ENCODE peak calls at places on chromosomes 16 and 17, in five cellular contexts. X is Peyer's patch, W is PC-3, Q is GM06990, U is body of pancreas. V is an unnamed sample.

GRCh38 chr16:27520982-27521673 is 28.6 kb downstream of the GTF3C1 start:
- DNase-seq in X (no peak), W (no peak), Q (no peak), U (peak; percentile 10), V (no peak)

GRCh38 chr17:57662021-57662420 is 83.1 kb downstream of the CCDC182 start:
- DNase-seq in X (no peak), W (no peak), Q (no peak), U (no peak), V (no peak)

GRCh38 chr17:77420476-77420803 is 279.7 kb downstream of the SEC14L1 start:
- DNase-seq in X (no peak), W (no peak), Q (no peak), U (no peak), V (no peak)

GRCh38 chr16:46607529-46607928 is 13.7 kb downstream of the SHCBP1 start:
- DNase-seq in X (no peak), W (peak; percentile 57), Q (no peak), U (no peak), V (peak; percentile 55)

GRCh38 chr17:82380860-82381702 is 9.5 kb downstream of the UTS2R start:
- DNase-seq in X (no peak), W (peak; percentile 27), Q (no peak), U (no peak), V (no peak)

GRCh38 chr17:35708951-35709350 is 22.5 kb upstream of the RASL10B start:
- DNase-seq in X (no peak), W (no peak), Q (no peak), U (no peak), V (peak; percentile 12)

GRCh38 chr16:20515580-20516179 is 60.5 kb downstream of the ACSM2B start:
- DNase-seq in X (no peak), W (no peak), Q (no peak), U (no peak), V (no peak)

GRCh38 chr16:81489547-81490267 is 45.1 kb downstream of the CMIP start:
- DNase-seq in X (no peak), W (no peak), Q (no peak), U (no peak), V (peak; percentile 38)

GRCh38 chr16:2490190-2491105 is 15.5 kb downstream of the TBC1D24 start:
- DNase-seq in X (no peak), W (no peak), Q (no peak), U (no peak), V (no peak)

GRCh38 chr16:70370924-70371323 is 24.2 kb downstream of the DDX19A start:
- DNase-seq in X (no peak), W (no peak), Q (no peak), U (no peak), V (no peak)

GRCh38 chr16:81609323-81609892 is 164.8 kb downstream of the CMIP start:
- DNase-seq in X (peak; percentile 37), W (no peak), Q (no peak), U (no peak), V (no peak)

GRCh38 chr17:37650419-37651003 is 7.3 kb upstream of the DDX52 start:
- DNase-seq in X (no peak), W (peak; percentile 46), Q (no peak), U (peak; percentile 44), V (peak; percentile 31)

GRCh38 chr17:38886643-38887010 is 16.8 kb downstream of the LASP1 start:
- DNase-seq in X (peak; percentile 81), W (no peak), Q (no peak), U (no peak), V (no peak)

GRCh38 chr17:38885044-38885727 is 15.3 kb downstream of the LASP1 start:
- DNase-seq in X (peak; percentile 88), W (no peak), Q (no peak), U (peak; percentile 63), V (no peak)

GRCh38 chr17:38885728-38886642 is 16.1 kb downstream of the LASP1 start:
- DNase-seq in X (no peak), W (no peak), Q (no peak), U (no peak), V (no peak)

GRCh38 chr17:38881600-38882191 is 11.8 kb downstream of the LASP1 start:
- DNase-seq in X (no peak), W (no peak), Q (no peak), U (no peak), V (peak; percentile 23)

GRCh38 chr17:38883592-38884526 is 14.0 kb downstream of the LASP1 start:
- DNase-seq in X (no peak), W (no peak), Q (no peak), U (no peak), V (no peak)
- TF ChIP-seq CTCF in X (no peak), W (no peak), Q (no peak), U (no peak), V (no peak)

GRCh38 chr17:7132511-7133094 is 18.0 kb upstream of the ASGR2 start:
- DNase-seq in X (peak; percentile 39), W (no peak), Q (peak; percentile 80), U (peak; percentile 40), V (peak; percentile 91)

GRCh38 chr17:7136266-7136877 is 21.8 kb upstream of the ASGR2 start:
- DNase-seq in X (peak; percentile 79), W (peak; percentile 76), Q (no peak), U (peak; percentile 73), V (peak; percentile 84)

GRCh38 chr17:7130626-7131467 is 16.2 kb upstream of the ASGR2 start:
- DNase-seq in X (no peak), W (no peak), Q (no peak), U (peak; percentile 28), V (no peak)

GRCh38 chr17:7133424-7133823 is 18.8 kb upstream of the ASGR2 start:
- DNase-seq in X (peak; percentile 49), W (no peak), Q (peak; percentile 72), U (peak; percentile 52), V (peak; percentile 70)

DNA sequence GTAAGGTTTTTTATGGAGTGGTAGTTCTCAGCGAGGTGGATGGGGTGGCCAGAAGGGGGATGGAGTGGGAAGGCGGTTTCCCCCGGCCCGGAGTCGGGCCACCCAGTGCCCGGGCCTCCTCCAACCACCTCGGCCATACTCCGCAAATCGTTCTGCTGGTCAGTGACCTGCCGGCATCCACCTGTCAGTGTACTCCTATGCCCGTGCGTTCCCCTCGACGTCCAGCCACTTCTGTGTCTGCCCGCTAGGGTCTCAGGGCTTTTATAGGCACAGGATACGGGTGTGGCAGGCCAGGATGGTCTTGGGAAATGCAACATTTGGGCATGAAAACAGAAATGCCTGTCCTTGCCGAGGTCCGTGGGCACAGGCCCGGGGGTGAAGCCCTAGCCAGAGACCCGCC is 19.3 kb upstream of the ASGR2 start:
- DNase-seq in X (no peak), W (no peak), Q (no peak), U (no peak), V (no peak)
- H3K4me3 ChIP-seq in X (no peak overlapping the region), W (no peak overlapping the region), Q (no peak overlapping the region), U (no peak overlapping the region), V (no peak overlapping the region)

GRCh38 chr17:75260679-75261335 is 599 bp downstream of the GGA3 start:
- DNase-seq in X (no peak), W (peak; percentile 20), Q (no peak), U (no peak), V (peak; percentile 67)
- TF ChIP-seq CTCF in X (no peak), W (peak; percentile 19), Q (peak; percentile 27), U (no peak), V (no peak)

DNA sequence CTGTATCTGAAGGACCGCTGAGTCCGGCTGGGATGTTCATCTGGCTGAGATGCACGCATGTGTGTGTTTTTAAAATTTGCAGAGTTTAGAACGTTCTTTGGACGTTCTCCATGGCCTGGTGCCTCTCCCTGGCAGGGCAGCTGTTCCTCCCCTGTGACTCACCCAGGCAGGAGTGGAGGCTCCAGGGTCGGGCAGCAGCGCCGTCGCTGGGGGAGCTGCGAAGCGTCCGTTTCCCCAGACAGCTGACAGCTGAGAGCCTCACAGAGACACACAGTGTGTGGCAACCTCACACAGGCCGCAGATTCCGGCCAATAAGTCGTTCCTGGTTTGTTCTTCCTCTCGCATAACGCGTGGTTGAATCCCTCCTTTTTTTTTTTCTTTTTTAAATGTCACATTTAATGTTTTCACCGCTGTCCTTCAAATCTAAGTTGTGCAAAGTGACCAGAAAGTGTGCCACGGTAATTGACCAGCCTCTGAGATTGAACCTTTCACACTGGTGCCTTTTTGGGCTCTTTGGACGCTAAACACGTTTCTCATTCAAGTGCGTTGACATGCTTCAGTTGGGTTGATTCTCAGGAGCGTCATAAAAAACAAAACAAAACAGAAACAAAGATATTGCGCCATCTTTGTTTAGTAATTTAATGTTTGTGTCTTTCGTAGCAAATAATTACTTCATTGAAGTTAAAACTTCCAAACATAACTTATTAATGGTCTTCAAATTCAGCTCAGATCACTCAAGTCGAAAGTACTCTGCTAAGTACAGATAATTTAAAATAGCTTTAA is 80.4 kb downstream of the OR1D5 start:
- DNase-seq in X (no peak), W (no peak), Q (no peak), U (peak; percentile 64), V (no peak)
- H3K4me3 ChIP-seq in X (no peak overlapping the region), W (no peak overlapping the region), Q (no peak overlapping the region), U (no peak overlapping the region), V (no peak overlapping the region)

DNA sequence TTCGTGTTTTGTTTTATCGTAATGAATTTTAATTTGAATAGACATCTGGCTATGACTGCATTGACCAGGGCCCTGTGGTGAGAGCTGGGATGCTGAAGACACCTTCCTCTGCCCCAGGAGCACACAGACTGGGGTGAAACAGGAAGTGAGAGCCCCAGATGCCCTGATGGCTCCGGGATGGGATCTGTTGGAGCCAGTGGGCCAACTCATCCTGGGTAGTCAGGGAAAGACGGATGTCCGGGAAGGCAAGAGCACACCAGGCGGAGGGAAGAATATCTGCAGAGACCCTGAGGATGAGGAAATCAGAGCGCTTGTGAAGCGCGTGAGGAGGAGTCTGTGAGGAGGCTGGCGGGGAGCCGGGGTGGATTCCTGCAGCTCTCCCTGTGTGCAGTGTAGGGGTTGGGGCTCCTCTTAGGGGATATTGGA is 71.5 kb upstream of the LGALS9 start:
- DNase-seq in X (no peak), W (no peak), Q (no peak), U (no peak), V (no peak)
- TF ChIP-seq CTCF in X (no peak), W (no peak), Q (no peak), U (no peak), V (no peak)

GRCh38 chr16:50024684-50025543 is at the start of gene CNEP1R1:
- DNase-seq in X (peak; percentile 96), W (peak; percentile 93), Q (peak; percentile 95), U (peak; percentile 95), V (peak; percentile 98)
- H3K4me3 ChIP-seq in X (peak within 1 kb of the TSS; percentile 94), W (peak within 1 kb of the TSS; percentile 95), Q (peak within 1 kb of the TSS; percentile 91), U (peak within 1 kb of the TSS; percentile 94), V (peak within 1 kb of the TSS; percentile 89)

DNA sequence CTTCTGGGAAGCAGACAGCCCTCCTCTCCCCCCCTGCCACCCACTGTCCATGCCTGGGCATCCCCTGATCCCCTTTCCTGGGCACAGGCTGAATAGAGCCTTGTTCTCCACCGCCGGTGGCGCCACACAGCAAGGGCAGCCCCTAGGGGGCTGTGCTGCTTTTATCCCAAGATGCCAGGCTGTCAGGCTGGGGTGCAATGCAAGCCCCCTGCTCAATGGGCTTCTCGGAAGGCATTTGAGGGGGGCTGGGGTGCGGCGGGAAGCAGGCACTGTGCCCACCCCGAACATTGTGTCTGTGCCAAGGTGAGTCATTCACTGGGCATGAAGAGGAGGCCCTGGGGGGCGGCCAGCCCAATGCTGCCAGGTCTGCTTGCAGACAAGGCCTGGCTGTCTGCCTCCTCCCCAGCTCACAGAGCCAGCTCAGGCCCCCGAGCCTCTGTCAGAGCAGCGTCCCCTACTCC is 1.5 kb upstream of the GFAP start:
- DNase-seq in X (no peak), W (peak; percentile 75), Q (no peak), U (peak; percentile 81), V (no peak)
- TF ChIP-seq CTCF in X (no peak), W (peak; percentile 27), Q (no peak), U (no peak), V (no peak)